ENCODE peak calls at places on chromosomes 16 and 17, in ten cellular contexts. O is heart left ventricle; D is activated T-helper 1 cell treated with anti-CD3 and anti-CD28 coated beads, Interleukin-2, amount 50 U/mL, for 16 hours; E is skeletal muscle cell; C is naive thymus-derived CD8-positive, alpha-beta T cell; S is progenitor cell of endocrine pancreas; P is T follicular helper cell; Z is stimulated activated CD4-positive, alpha-beta T cell treated with anti-CD3 and anti-CD28 coated beads, Interleukin-15, amount 100 ng/mL, for 24 hours; U is stimulated activated CD8-positive, alpha-beta memory T cell treated with anti-CD3 and anti-CD28 coated beads, Interleukin-7, amount 100 ng/mL, for 1 hour; N is T-helper 1 cell. F is an unnamed sample.

GRCh38 chr16:52578007-52578828 is 31.3 kb upstream of the TOX3 start:
- DNase-seq in O (no peak), D (no peak), E (no peak), C (no peak), S (no peak), P (no peak), Z (no peak), U (no peak), N (no peak), F (no peak)

GRCh38 chr17:74235040-74235581 is 21.7 kb downstream of the TTYH2 start:
- DNase-seq in O (no peak), D (no peak), E (no peak), C (no peak), S (no peak), P (no peak), Z (no peak), U (no peak), N (no peak), F (no peak)

GRCh38 chr16:72426416-72426815 is 254.5 kb upstream of the PMFBP1 start:
- DNase-seq in O (no peak), D (no peak), E (no peak), C (no peak), S (no peak), P (no peak), Z (no peak), U (no peak), N (no peak), F (no peak)

GRCh38 chr16:56547120-56547948 is 17.5 kb upstream of the MT4 start:
- DNase-seq in O (no peak), D (no peak), E (peak), C (no peak), S (no peak), P (no peak), Z (no peak), U (no peak), N (no peak), F (peak)

GRCh38 chr16:73890524-73891500 is 405.8 kb upstream of the PSMD7 start:
- DNase-seq in O (no peak), D (no peak), E (no peak), C (no peak), S (no peak), P (no peak), Z (peak), U (no peak), N (no peak), F (peak)

GRCh38 chr17:78000351-78000750 is 41.8 kb downstream of the TNRC6C start:
- DNase-seq in O (no peak), D (no peak), E (no peak), C (no peak), S (no peak), P (no peak), Z (no peak), U (no peak), N (no peak), F (peak)

GRCh38 chr17:39904990-39905288 is 13.5 kb downstream of the GSDMB start:
- DNase-seq in O (no peak), D (no peak), E (no peak), C (no peak), S (no peak), P (no peak), Z (no peak), U (no peak), N (no peak), F (no peak)

GRCh38 chr17:77308768-77309726 is 168.3 kb downstream of the SEC14L1 start:
- DNase-seq in O (no peak), D (no peak), E (peak), C (no peak), S (no peak), P (no peak), Z (no peak), U (no peak), N (no peak), F (peak)

GRCh38 chr17:39009471-39010085 is 42.4 kb upstream of the FBXO47 start:
- DNase-seq in O (no peak), D (no peak), E (no peak), C (no peak), S (no peak), P (no peak), Z (no peak), U (no peak), N (no peak), F (no peak)

GRCh38 chr17:75404739-75405364 is 626 bp downstream of the GRB2 start:
- DNase-seq in O (no peak), D (peak), E (no peak), C (peak), S (peak), P (peak), Z (peak), U (no peak), N (peak), F (peak)